ENCODE peak calls at places on chromosomes 11 and 22, in five cellular contexts. One of them, this sample, is unnamed.

GRCh38 chr11:65013130-65013691 is 749 bp upstream of the ARL2 start:
- DNase-seq in HS-5: no peak
- DNase-seq in Peyer's patch: peak
- DNase-seq in HCT116: no peak
- DNase-seq in fibroblast of mammary gland: peak
- DNase-seq in this sample: no peak

GRCh38 chr11:3942160-3942955 is 86.9 kb downstream of the STIM1 start:
- DNase-seq in Peyer's patch: no peak
- DNase-seq in fibroblast of mammary gland: no peak
- DNase-seq in HCT116: no peak
- DNase-seq in HS-5: no peak
- DNase-seq in this sample: no peak

GRCh38 chr11:77522215-77522614 is 48.3 kb upstream of the PAK1 start:
- DNase-seq in HCT116: no peak
- DNase-seq in Peyer's patch: no peak
- DNase-seq in fibroblast of mammary gland: peak
- DNase-seq in HS-5: no peak
- DNase-seq in this sample: no peak

GRCh38 chr22:37442537-37442936 is 15.3 kb upstream of the ELFN2 start:
- DNase-seq in HCT116: peak
- DNase-seq in fibroblast of mammary gland: peak
- DNase-seq in HS-5: no peak
- DNase-seq in Peyer's patch: no peak
- DNase-seq in this sample: no peak

GRCh38 chr11:117144477-117145392 is 648 bp downstream of the PAFAH1B2 start:
- DNase-seq in fibroblast of mammary gland: peak
- DNase-seq in Peyer's patch: peak
- DNase-seq in HS-5: no peak
- DNase-seq in HCT116: no peak
- DNase-seq in this sample: no peak

GRCh38 chr11:69114362-69114761 is 41.4 kb upstream of the SMIM38 start:
- DNase-seq in HCT116: no peak
- DNase-seq in HS-5: no peak
- DNase-seq in fibroblast of mammary gland: no peak
- DNase-seq in Peyer's patch: no peak
- DNase-seq in this sample: no peak

GRCh38 chr11:67437082-67437821 is at the start of gene PTPRCAP:
- DNase-seq in HS-5: no peak
- DNase-seq in Peyer's patch: peak
- DNase-seq in fibroblast of mammary gland: no peak
- DNase-seq in HCT116: no peak
- DNase-seq in this sample: no peak

GRCh38 chr11:45332486-45332934 is 46.4 kb upstream of the SYT13 start:
- DNase-seq in Peyer's patch: no peak
- DNase-seq in HS-5: no peak
- DNase-seq in HCT116: peak
- DNase-seq in fibroblast of mammary gland: peak
- DNase-seq in this sample: no peak

GRCh38 chr11:103892603-103893002 is 143.8 kb upstream of the DDI1 start:
- DNase-seq in HCT116: no peak
- DNase-seq in HS-5: peak
- DNase-seq in fibroblast of mammary gland: peak
- DNase-seq in Peyer's patch: no peak
- DNase-seq in this sample: peak

This sample was measured in kidney epithelial cell.